ENCODE peak calls at places on chromosomes 11 and 22, in four cellular contexts. T is K562, Z is SK-N-SH, L is HepG2. E is an unnamed sample.

GRCh38 chr22:17366830-17367229 is 2.4 kb upstream of the CECR2 start:
- DNase-seq in L (no peak), Z (peak), T (peak), E (peak)

GRCh38 chr11:104005234-104005855 is 31.1 kb upstream of the DDI1 start:
- DNase-seq in T (no peak), L (no peak), Z (no peak), E (no peak)

GRCh38 chr11:93817426-93818348 is 32.7 kb downstream of the VSTM5 start:
- DNase-seq in T (no peak), Z (no peak), L (no peak), E (no peak)

GRCh38 chr11:72333657-72334056 is 89.7 kb upstream of the PHOX2A start:
- DNase-seq in T (peak), L (no peak), Z (peak), E (peak)

GRCh38 chr11:128790200-128790599 is 76.9 kb downstream of the KCNJ1 start:
- DNase-seq in T (no peak), L (no peak), Z (no peak), E (no peak)

GRCh38 chr11:26905368-26905767 is 88.5 kb upstream of the FIBIN start:
- DNase-seq in Z (peak), T (no peak), L (no peak), E (no peak)

GRCh38 chr22:36671398-36671797 is 32.2 kb downstream of the CACNG2 start:
- DNase-seq in T (no peak), Z (no peak), L (no peak), E (no peak)

GRCh38 chr11:117005758-117006157 is 92.5 kb downstream of the SIK3 start:
- DNase-seq in Z (no peak), T (no peak), L (no peak), E (no peak)

GRCh38 chr11:64152841-64153691 is 12.8 kb downstream of the MACROD1 start:
- DNase-seq in Z (peak), L (peak), T (peak), E (peak)

GRCh38 chr11:59669611-59670009 is 773 bp upstream of the PATL1 start:
- DNase-seq in T (peak), Z (no peak), L (no peak), E (peak)

GRCh38 chr11:64750361-64751054 is 6.6 kb upstream of the RASGRP2 start:
- DNase-seq in Z (no peak), T (no peak), L (no peak), E (no peak)

GRCh38 chr11:85822814-85823213 is 11.9 kb upstream of the SYTL2 start:
- DNase-seq in T (no peak), Z (no peak), L (no peak), E (no peak)

GRCh38 chr11:130211144-130211543 is 51.6 kb downstream of the ST14 start:
- DNase-seq in T (no peak), Z (no peak), L (no peak), E (no peak)

GRCh38 chr11:8671651-8672062 is 10.8 kb downstream of the TRIM66 start:
- DNase-seq in T (no peak), L (no peak), Z (no peak), E (no peak)

GRCh38 chr22:36252754-36253522 is at the start of gene APOL1:
- DNase-seq in Z (no peak), L (peak), T (peak), E (no peak)

GRCh38 chr11:12704049-12704448 is 29.8 kb downstream of the TEAD1 start:
- DNase-seq in Z (no peak), L (no peak), T (no peak), E (no peak)

GRCh38 chr11:69200331-69201047 is 44.8 kb downstream of the SMIM38 start:
- DNase-seq in Z (no peak), T (no peak), L (no peak), E (peak)

GRCh38 chr22:50656122-50657070 is 16.2 kb upstream of the SHANK3 start:
- DNase-seq in L (peak), Z (peak), T (no peak), E (no peak)

GRCh38 chr11:44361883-44362282 is 51.9 kb upstream of the ALX4 start:
- DNase-seq in Z (no peak), L (no peak), T (no peak), E (peak)

GRCh38 chr11:108293229-108293628 is 70.4 kb downstream of the ATM start:
- DNase-seq in Z (no peak), L (no peak), T (no peak), E (no peak)

GRCh38 chr11:130431337-130431773 is 2.9 kb upstream of the ADAMTS8 start:
- DNase-seq in L (peak), Z (peak), T (peak), E (peak)

DNA sequence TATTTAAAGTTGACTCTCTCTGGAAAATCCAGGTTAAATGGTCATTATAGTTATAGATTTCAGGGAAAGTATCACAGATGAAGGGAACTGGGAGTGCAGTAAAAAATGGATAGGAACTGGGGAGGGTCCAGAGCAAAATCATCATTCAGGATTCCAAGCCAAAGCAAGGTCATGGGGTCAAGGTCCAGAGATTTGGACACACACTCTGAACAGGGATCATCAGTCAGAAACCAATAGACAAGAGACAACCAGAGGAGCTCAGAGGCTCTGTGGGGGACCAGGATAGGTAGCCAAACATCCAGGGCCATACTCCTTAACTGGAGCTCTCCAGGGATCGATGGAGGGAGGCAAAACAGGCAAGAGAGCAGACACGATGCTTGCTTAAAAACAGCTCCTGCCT is 27.3 kb upstream of the PSMA1 start:
- DNase-seq in Z (no peak), T (no peak), L (peak), E (no peak)
- TF ChIP-seq FOXJ3 in Z (no peak), T (no peak), L (no peak), E (no peak)

DNA sequence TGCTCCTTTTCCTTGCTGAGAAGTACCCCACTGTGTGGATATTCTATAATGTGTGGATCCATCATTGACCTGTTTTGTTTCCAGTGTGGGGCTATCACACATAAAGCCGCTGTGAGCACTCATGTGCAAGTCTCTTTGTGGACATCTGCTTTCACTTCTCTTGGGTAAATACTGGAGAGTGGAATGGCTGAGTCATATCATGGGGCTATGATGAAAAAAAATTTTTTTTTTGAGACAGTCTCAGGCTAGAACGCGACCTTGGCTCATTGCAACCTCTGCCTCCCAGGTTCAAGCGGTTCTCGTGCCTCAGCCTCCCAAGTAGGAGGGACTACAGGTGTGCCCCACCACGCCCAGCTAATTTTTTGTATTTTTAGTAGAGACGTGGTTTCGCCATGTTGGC is 7.7 kb upstream of the FAM118A start:
- DNase-seq in L (peak), T (no peak), Z (no peak), E (no peak)
- TF ChIP-seq FOXJ3 in L (no peak), T (no peak), Z (no peak), E (no peak)

GRCh38 chr11:106087815-106088435 is 10.5 kb downstream of the AASDHPPT start:
- DNase-seq in Z (peak), T (no peak), L (peak), E (peak)

GRCh38 chr11:106088896-106089295 is 11.4 kb downstream of the AASDHPPT start:
- DNase-seq in L (no peak), T (no peak), Z (no peak), E (no peak)

GRCh38 chr11:106092446-106092845 is 15.0 kb downstream of the AASDHPPT start:
- DNase-seq in L (no peak), T (no peak), Z (no peak), E (no peak)

GRCh38 chr11:106086850-106087249 is 9.4 kb downstream of the AASDHPPT start:
- DNase-seq in T (no peak), Z (no peak), L (no peak), E (no peak)

DNA sequence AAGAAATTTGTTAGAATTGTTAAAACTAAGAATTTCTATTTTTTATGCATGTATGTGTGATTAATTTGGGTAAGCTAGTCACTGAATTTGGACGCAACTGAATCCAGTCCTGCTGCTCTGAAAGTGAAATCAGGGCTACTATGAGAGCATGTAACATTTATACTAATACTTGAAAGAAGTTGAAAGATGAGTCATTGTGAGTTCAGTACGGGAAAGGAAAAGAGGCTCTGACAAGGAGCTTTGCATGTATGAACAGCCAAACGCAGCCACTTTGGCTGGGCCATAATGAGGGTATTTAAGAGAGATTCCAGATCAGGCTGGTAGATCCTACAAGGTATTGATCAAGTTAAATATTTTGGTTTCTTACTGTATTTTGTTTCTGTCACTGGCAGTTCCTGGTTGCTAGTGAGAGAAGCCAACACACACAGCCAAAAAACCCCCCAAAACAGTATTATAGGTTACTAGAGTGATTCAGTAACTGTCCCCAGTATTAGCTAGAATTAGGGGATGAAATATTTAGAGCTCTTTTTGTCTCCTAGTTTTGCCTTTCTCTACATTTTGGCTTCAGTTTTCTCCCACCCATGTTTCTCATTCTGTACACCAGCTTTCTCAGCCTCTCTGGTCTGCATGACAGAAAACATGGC is 14.1 kb downstream of the AASDHPPT start:
- DNase-seq in Z (no peak), L (no peak), T (no peak), E (no peak)
- TF ChIP-seq FOXJ3 in Z (no peak), L (no peak), T (no peak), E (no peak)

GRCh38 chr22:39292561-39293074 is 26.8 kb downstream of the RPL3 start:
- DNase-seq in Z (no peak), L (peak), T (peak), E (peak)
- TF ChIP-seq FOXJ3 in Z (no peak), L (no peak), T (no peak), E (no peak)

GRCh38 chr22:30115705-30116104 is 35.4 kb downstream of the HORMAD2 start:
- DNase-seq in Z (no peak), T (no peak), L (no peak), E (no peak)
- TF ChIP-seq FOXJ3 in Z (no peak), T (no peak), L (no peak), E (no peak)

GRCh38 chr22:42439821-42440674 is 7.8 kb upstream of the NFAM1 start:
- DNase-seq in Z (no peak), L (no peak), T (no peak), E (no peak)
- TF ChIP-seq FOXJ3 in Z (no peak), L (no peak), T (no peak), E (no peak)

GRCh38 chr11:74731301-74732094 is at the start of gene CHRDL2:
- DNase-seq in L (no peak), T (no peak), Z (peak), E (peak)
- TF ChIP-seq FOXJ3 in L (no peak), T (no peak), Z (no peak), E (no peak)